ENCODE peak calls at places on chromosomes 4 and X, in nine cellular contexts. Z is suprapubic skin; Q is AG04449; T is NT2/D1; A is SIG-M5; D is cardiac septum; R is activated T-cell treated with anti-CD3 and anti-CD28 coated beads for 24 hours; I is AG08396; U is activated effector memory CD4-positive, alpha-beta T cell treated with Interleukin-2 at 50 U/mL for 16 hours. Y is an unnamed sample.

GRCh38 chr4:147591048-147591577 is 26.1 kb upstream of the TMEM184C start:
- DNase-seq in Z (no peak), Q (no peak), T (no peak), A (no peak), D (no peak), R (no peak), I (no peak), U (no peak), Y (no peak)

GRCh38 chrX:148562846-148563245 is 62.4 kb downstream of the AFF2 start:
- DNase-seq in Z (no peak), Q (no peak), T (no peak), A (no peak), D (no peak), R (no peak), I (no peak), U (no peak), Y (no peak)

GRCh38 chr4:120052840-120053239 is 13.8 kb downstream of the MAD2L1 start:
- DNase-seq in Z (no peak), Q (peak; percentile 83), T (no peak), A (no peak), D (no peak), R (no peak), I (peak; percentile 56), U (no peak), Y (no peak)

GRCh38 chr4:133150643-133151300 is 1.7 kb downstream of the PCDH10 start:
- DNase-seq in Z (no peak), Q (no peak), T (no peak), A (no peak), D (peak; percentile 72), R (no peak), I (no peak), U (no peak), Y (no peak)

GRCh38 chr4:76696109-76696508 is 201.8 kb downstream of the SOWAHB start:
- DNase-seq in Z (no peak), Q (no peak), T (peak; percentile 78), A (no peak), D (no peak), R (no peak), I (peak; percentile 35), U (no peak), Y (peak; percentile 79)

GRCh38 chrX:338836-339400 is 20.3 kb upstream of the GTPBP6 start:
- DNase-seq in Z (no peak), Q (no peak), T (no peak), A (no peak), D (no peak), R (no peak), I (no peak), U (no peak), Y (no peak)

GRCh38 chr4:67922697-67923096 is 38.9 kb upstream of the TMPRSS11D start:
- DNase-seq in Z (no peak), Q (no peak), T (no peak), A (no peak), D (no peak), R (no peak), I (no peak), U (no peak), Y (no peak)

GRCh38 chrX:137823257-137823656 is 257.3 kb downstream of the ZIC3 start:
- DNase-seq in Z (no peak), Q (no peak), T (no peak), A (no peak), D (no peak), R (no peak), I (no peak), U (no peak), Y (no peak)

GRCh38 chrX:123450217-123450616 is 266.1 kb downstream of the GRIA3 start:
- DNase-seq in Z (no peak), Q (no peak), T (no peak), A (no peak), D (no peak), R (no peak), I (no peak), U (no peak), Y (peak; percentile 2)

GRCh38 chrX:110044531-110045249 is 41.8 kb downstream of the TMEM164 start:
- DNase-seq in Z (no peak), Q (no peak), T (no peak), A (no peak), D (no peak), R (no peak), I (no peak), U (no peak), Y (no peak)

GRCh38 chrX:12685541-12685940 is 105.7 kb upstream of the PRPS2 start:
- DNase-seq in Z (no peak), Q (no peak), T (no peak), A (no peak), D (no peak), R (no peak), I (peak; percentile 25), U (no peak), Y (no peak)

GRCh38 chr4:123833156-123833555 is 436.6 kb downstream of the SPRY1 start:
- DNase-seq in Z (no peak), Q (peak; percentile 69), T (no peak), A (no peak), D (no peak), R (no peak), I (no peak), U (no peak), Y (no peak)

GRCh38 chr4:108849611-108850406 is 87.0 kb upstream of the ETNPPL start:
- DNase-seq in Z (no peak), Q (no peak), T (no peak), A (no peak), D (no peak), R (no peak), I (peak; percentile 9), U (no peak), Y (no peak)

GRCh38 chrX:68832516-68833447 is 4.0 kb downstream of the EFNB1 start:
- DNase-seq in Z (peak; percentile 53), Q (no peak), T (no peak), A (no peak), D (peak; percentile 64), R (no peak), I (no peak), U (no peak), Y (no peak)

GRCh38 chrX:38462257-38462656 is 99.1 kb upstream of the TSPAN7 start:
- DNase-seq in Z (no peak), Q (no peak), T (no peak), A (no peak), D (no peak), R (no peak), I (no peak), U (no peak), Y (no peak)

GRCh38 chr4:41477200-41477910 is 60.6 kb upstream of the LIMCH1 start:
- DNase-seq in Z (no peak), Q (no peak), T (no peak), A (no peak), D (no peak), R (no peak), I (no peak), U (no peak), Y (no peak)

GRCh38 chrX:36401774-36402173 is 482.2 kb downstream of the CFAP47 start:
- DNase-seq in Z (no peak), Q (no peak), T (no peak), A (no peak), D (no peak), R (no peak), I (no peak), U (no peak), Y (no peak)

GRCh38 chrX:12301288-12301687 is 163.0 kb downstream of the FRMPD4 start:
- DNase-seq in Z (no peak), Q (no peak), T (no peak), A (no peak), D (no peak), R (no peak), I (no peak), U (no peak), Y (no peak)

GRCh38 chr4:40280586-40280985 is 54.5 kb upstream of the CHRNA9 start:
- DNase-seq in Z (no peak), Q (no peak), T (no peak), A (no peak), D (no peak), R (no peak), I (no peak), U (no peak), Y (no peak)

GRCh38 chr4:170014359-170015008 is 11.7 kb downstream of the MFAP3L start:
- DNase-seq in Z (no peak), Q (peak; percentile 28), T (no peak), A (no peak), D (no peak), R (no peak), I (no peak), U (no peak), Y (no peak)

Y was measured in iPS DF 6.9.